ENCODE peak calls at places on chromosomes 4 and X, in seven cellular contexts. P is ureter, D is SK-N-DZ, C is Right ventricle myocardium superior, E is frontal cortex, R is HFF-Myc, M is NCI-H2081. X is an unnamed sample.

GRCh38 chr4:148574502-148574901 is 132.3 kb upstream of the NR3C2 start:
- DNase-seq in D (no peak), E (no peak), P (no peak), C (no peak), M (no peak), R (no peak), X (no peak)

GRCh38 chrX:39815621-39816020 is 282.1 kb downstream of the BCOR start:
- DNase-seq in P (no peak), R (no peak), C (no peak), E (no peak), D (no peak), M (no peak), X (no peak)

GRCh38 chr4:140049924-140050681 is 103.9 kb downstream of the MAML3 start:
- DNase-seq in D (peak; percentile 84), E (no peak), M (peak; percentile 89), P (no peak), C (no peak), R (no peak), X (no peak)

GRCh38 chrX:71177327-71177726 is 32.7 kb downstream of the NLGN3 start:
- DNase-seq in E (no peak), C (no peak), P (no peak), M (no peak), D (no peak), R (no peak), X (no peak)

GRCh38 chr4:182770259-182770968 is 146.8 kb downstream of the DCTD start:
- DNase-seq in R (no peak), M (no peak), P (no peak), E (no peak), D (no peak), C (no peak), X (no peak)

GRCh38 chr4:3223986-3224748 is 24.8 kb upstream of the MSANTD1 start:
- DNase-seq in R (no peak), C (no peak), M (no peak), E (no peak), D (no peak), P (no peak), X (no peak)

GRCh38 chr4:116215622-116216021 is 869.8 kb downstream of the TRAM1L1 start:
- DNase-seq in R (no peak), P (no peak), C (no peak), M (no peak), D (no peak), E (no peak), X (no peak)

GRCh38 chr4:165864228-165864627 is 8.8 kb upstream of the TLL1 start:
- DNase-seq in C (no peak), M (peak; percentile 25), D (no peak), E (no peak), R (no peak), P (no peak), X (no peak)

GRCh38 chrX:68995780-68996551 is 167.1 kb downstream of the EFNB1 start:
- DNase-seq in E (no peak), M (no peak), P (peak; percentile 59), C (peak; percentile 69), D (no peak), R (no peak), X (peak; percentile 70)

GRCh38 chrX:46574941-46575381 is 1.4 kb downstream of the CHST7 start:
- DNase-seq in E (no peak), D (peak; percentile 15), R (no peak), P (no peak), C (peak; percentile 54), M (peak; percentile 76), X (no peak)

GRCh38 chr4:108893474-108893873 is 130.6 kb upstream of the ETNPPL start:
- DNase-seq in E (no peak), P (no peak), D (no peak), M (no peak), R (no peak), C (no peak), X (no peak)

GRCh38 chrX:18887177-18887820 is 96.6 kb downstream of the PHKA2 start:
- DNase-seq in D (no peak), C (peak; percentile 79), R (no peak), P (peak; percentile 77), E (no peak), M (no peak), X (peak; percentile 64)

GRCh38 chr4:140877781-140878180 is 121.6 kb upstream of the TBC1D9 start:
- DNase-seq in P (no peak), C (no peak), E (no peak), M (no peak), R (no peak), D (no peak), X (no peak)

GRCh38 chr4:10607206-10607605 is 77.4 kb downstream of the CLNK start:
- DNase-seq in D (no peak), E (no peak), C (no peak), P (no peak), R (no peak), M (no peak), X (no peak)

GRCh38 chrX:55451626-55451989 is 319 bp upstream of the MAGEH1 start:
- DNase-seq in C (no peak), R (no peak), E (no peak), P (no peak), M (no peak), D (no peak), X (no peak)

GRCh38 chr4:148717988-148718387 is 275.8 kb upstream of the NR3C2 start:
- DNase-seq in P (no peak), R (no peak), D (no peak), E (no peak), M (no peak), C (no peak), X (no peak)